ENCODE peak calls at places on chromosomes 5 and 9, in six cellular contexts. J is GM12878, Y is gastrocnemius medialis, O is upper lobe of right lung, D is lower lobe of right lung, Z is Caco-2. H is an unnamed sample. For H3K36me3, the result is how much of the 10 kb centered on the place peaks cover.

GRCh38 chr9:103731541-103731940 is 362.6 kb upstream of the SMC2 start:
- DNase-seq in J (no peak), Y (no peak), O (no peak), D (no peak), Z (no peak), H (no peak)

GRCh38 chr5:51386916-51387853 is 3.9 kb downstream of the ISL1 start:
- DNase-seq in J (no peak), Y (no peak), O (no peak), D (no peak), Z (no peak), H (no peak)

GRCh38 chr5:141330299-141331080 is at the start of gene PCDHGA1:
- DNase-seq in J (no peak), Y (no peak), O (no peak), D (no peak), Z (no peak), H (no peak)

GRCh38 chr5:162209005-162209605 is 141.5 kb downstream of the GABRG2 start:
- DNase-seq in J (peak), Y (no peak), O (no peak), D (no peak), Z (peak), H (no peak)

GRCh38 chr5:157816682-157817268 is 42.2 kb downstream of the CLINT1 start:
- DNase-seq in J (no peak), Y (no peak), O (no peak), D (no peak), Z (no peak), H (no peak)

GRCh38 chr9:38697901-38698300 is 22.0 kb downstream of the FAM240B start:
- DNase-seq in J (no peak), Y (no peak), O (no peak), D (no peak), Z (no peak), H (no peak)

GRCh38 chr9:89408628-89409101 is 89.2 kb downstream of the SEMA4D start:
- DNase-seq in J (no peak), Y (no peak), O (no peak), D (no peak), Z (no peak), H (peak)

GRCh38 chr5:180251141-180251540 is 40.7 kb downstream of the MAPK9 start:
- DNase-seq in J (no peak), Y (no peak), O (no peak), D (no peak), Z (no peak), H (no peak)

GRCh38 chr9:79428422-79428821 is 143.3 kb upstream of the TLE4 start:
- DNase-seq in J (no peak), Y (no peak), O (no peak), D (no peak), Z (no peak), H (no peak)

GRCh38 chr5:138900281-138900965 is 25.3 kb upstream of the LRRTM2 start:
- DNase-seq in J (no peak), Y (no peak), O (no peak), D (no peak), Z (no peak), H (no peak)

GRCh38 chr5:142000709-142001484 is 11.9 kb downstream of the GNPDA1 start:
- DNase-seq in J (no peak), Y (no peak), O (no peak), D (no peak), Z (no peak), H (no peak)

GRCh38 chr9:85319946-85320345 is 421.8 kb downstream of the AGTPBP1 start:
- DNase-seq in J (no peak), Y (no peak), O (no peak), D (no peak), Z (no peak), H (no peak)

GRCh38 chr5:90941002-90941720 is 382.6 kb downstream of the ADGRV1 start:
- DNase-seq in J (no peak), Y (no peak), O (no peak), D (no peak), Z (no peak), H (no peak)

GRCh38 chr9:6931913-6932312 is 174.1 kb downstream of the KDM4C start:
- DNase-seq in J (no peak), Y (peak), O (no peak), D (no peak), Z (no peak), H (no peak)

GRCh38 chr9:117293199-117294114 is 121.4 kb downstream of the ASTN2 start:
- DNase-seq in J (no peak), Y (no peak), O (no peak), D (no peak), Z (no peak), H (no peak)

GRCh38 chr5:172380261-172380991 is 73.9 kb downstream of the SH3PXD2B start:
- DNase-seq in J (no peak), Y (no peak), O (no peak), D (no peak), Z (peak), H (no peak)

GRCh38 chr5:105754056-105754455 is 1916.7 kb downstream of the EFNA5 start:
- DNase-seq in J (no peak), Y (no peak), O (no peak), D (no peak), Z (no peak), H (no peak)

GRCh38 chr9:113875917-113876805 is at the start of gene ZNF618:
- DNase-seq in J (no peak), Y (no peak), O (peak), D (peak), Z (no peak), H (peak)

GRCh38 chr5:148768801-148769415 is 57.5 kb upstream of the ADRB2 start:
- DNase-seq in J (no peak), Y (no peak), O (no peak), D (no peak), Z (no peak), H (no peak)

GRCh38 chr9:132768932-132769894 is 98.9 kb downstream of the GTF3C4 start:
- DNase-seq in J (peak), Y (peak), O (peak), D (peak), Z (peak), H (peak)

GRCh38 chr9:109107402-109108240 is 12.1 kb downstream of the TMEM245 start:
- DNase-seq in J (no peak), Y (no peak), O (no peak), D (no peak), Z (no peak), H (no peak)

GRCh38 chr5:6423327-6424109 is 25.1 kb upstream of the UBE2QL1 start:
- DNase-seq in J (no peak), Y (peak), O (no peak), D (no peak), Z (no peak), H (no peak)

GRCh38 chr9:27572918-27573698 is at the start of gene C9orf72:
- DNase-seq in J (no peak), Y (peak), O (peak), D (peak), Z (peak), H (peak)

GRCh38 chr9:21031818-21032203 is 371 bp upstream of the HACD4 start:
- DNase-seq in J (no peak), Y (no peak), O (no peak), D (no peak), Z (no peak), H (no peak)

GRCh38 chr9:117622347-117622746 is 81.9 kb upstream of the TLR4 start:
- DNase-seq in J (no peak), Y (no peak), O (no peak), D (no peak), Z (no peak), H (no peak)

GRCh38 chr9:107105784-107106183 is 177.3 kb upstream of the RAD23B start:
- DNase-seq in J (no peak), Y (no peak), O (no peak), D (no peak), Z (no peak), H (no peak)

GRCh38 chr5:138032028-138032571 is 779 bp downstream of the FAM13B start:
- DNase-seq in J (peak), Y (peak), O (peak), D (peak), Z (no peak), H (peak)

GRCh38 chr9:124302921-124303320 is 45.2 kb downstream of the NEK6 start:
- DNase-seq in J (no peak), Y (no peak), O (no peak), D (no peak), Z (no peak), H (no peak)

DNA sequence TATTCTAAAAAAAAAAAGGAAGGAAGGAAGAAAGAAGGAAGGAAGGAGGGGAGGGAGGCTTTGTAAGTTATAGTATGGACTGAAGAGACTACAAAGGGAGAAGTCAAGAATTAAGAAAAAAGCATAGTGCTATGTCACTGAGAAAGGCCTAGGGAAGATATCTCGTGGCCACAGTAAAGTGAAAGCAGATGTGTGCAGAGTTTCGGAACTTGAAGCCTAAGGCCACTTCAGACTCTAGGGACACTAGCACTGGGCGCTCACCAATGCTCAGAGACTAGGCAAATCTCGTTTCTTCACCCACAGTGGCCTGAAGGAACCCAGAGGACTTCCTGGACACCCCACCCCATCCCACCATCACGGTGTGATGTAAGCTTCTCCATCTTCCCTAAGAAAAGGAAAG is 181.4 kb upstream of the TRPM3 start:
- DNase-seq in J (no peak), Y (no peak), O (no peak), D (no peak), Z (no peak), H (no peak)
- H3K4me3 ChIP-seq in J (no peak), Y (no peak), O (no peak), D (no peak), Z (no peak), H (no peak)

GRCh38 chr9:34994429-34995287 is 5.1 kb downstream of the DNAJB5 start:
- DNase-seq in J (no peak), Y (peak), O (no peak), D (no peak), Z (peak), H (no peak)
- TF ChIP-seq CTCF in J (peak), Y (peak), O (peak), D (peak), Z (peak), H (peak)

GRCh38 chr5:150692276-150692675 is 8.6 kb downstream of the RBM22 start:
- DNase-seq in J (no peak), Y (no peak), O (no peak), D (no peak), Z (no peak), H (no peak)
- H3K36me3 ChIP-seq in J (under half), Y (under half), O (half or more), D (half or more), Z (under half), H (under half)

GRCh38 chr9:5111696-5112095 is 73.7 kb downstream of the INSL6 start:
- DNase-seq in J (no peak), Y (no peak), O (peak), D (no peak), Z (no peak), H (peak)

GRCh38 chr9:5112109-5112592 is 73.3 kb downstream of the INSL6 start:
- DNase-seq in J (no peak), Y (no peak), O (peak), D (no peak), Z (no peak), H (peak)

GRCh38 chr9:5113523-5113922 is 71.9 kb downstream of the INSL6 start:
- DNase-seq in J (no peak), Y (peak), O (no peak), D (no peak), Z (no peak), H (peak)

GRCh38 chr9:5112646-5113045 is 72.8 kb downstream of the INSL6 start:
- DNase-seq in J (no peak), Y (no peak), O (no peak), D (no peak), Z (no peak), H (peak)

DNA sequence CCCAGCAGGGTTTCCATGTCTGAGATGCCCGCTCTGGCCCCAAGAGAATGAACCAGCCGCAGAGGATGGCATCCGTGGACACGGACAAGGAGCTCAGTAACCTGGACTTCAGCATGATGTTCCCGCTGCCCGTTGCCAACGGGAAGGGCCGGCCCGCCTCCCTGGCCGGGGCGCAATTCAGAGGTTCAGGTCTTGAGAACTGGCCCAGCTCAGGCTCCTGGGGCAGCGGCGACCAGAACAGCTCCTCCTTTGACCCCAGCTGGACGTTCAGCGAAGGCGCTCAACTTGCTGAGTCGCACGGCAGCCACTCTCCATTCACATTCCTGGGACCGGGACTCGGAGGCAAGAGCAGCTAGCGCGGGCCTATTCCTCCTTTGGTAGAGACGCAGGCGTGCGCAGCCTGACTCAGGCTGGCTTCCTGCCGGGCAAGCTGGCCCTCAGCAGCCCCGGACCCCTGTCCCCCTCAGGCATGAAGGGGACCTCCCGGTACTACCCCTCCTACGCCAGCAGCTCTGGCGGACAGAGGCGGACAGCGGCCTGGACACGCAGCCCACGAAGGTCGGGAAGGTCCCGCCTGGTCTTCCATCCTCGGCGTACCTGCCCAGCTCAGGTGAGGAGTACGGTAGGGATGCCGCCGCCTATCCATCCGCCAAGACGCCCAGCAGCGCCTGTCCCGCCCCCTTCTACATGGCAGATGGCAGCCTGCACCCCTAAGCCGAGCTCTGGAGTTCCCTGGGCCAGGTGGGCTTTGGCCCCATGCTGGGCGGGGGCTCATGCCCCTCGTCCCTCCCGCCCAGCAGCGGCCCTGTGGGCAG is 74.4 kb downstream of the INSL6 start:
- DNase-seq in J (no peak), Y (no peak), O (peak), D (no peak), Z (no peak), H (no peak)
- H3K4me3 ChIP-seq in J (no peak), Y (no peak), O (no peak), D (no peak), Z (no peak), H (no peak)

GRCh38 chr5:153135416-153135815 is 355.1 kb upstream of the GRIA1 start:
- DNase-seq in J (no peak), Y (no peak), O (no peak), D (no peak), Z (no peak), H (no peak)
- TF ChIP-seq CTCF in J (no peak), Y (no peak), O (no peak), D (no peak), Z (no peak), H (no peak)

GRCh38 chr5:95487880-95488279 is 66.9 kb downstream of the SKIC3 start:
- DNase-seq in J (no peak), Y (no peak), O (no peak), D (no peak), Z (no peak), H (no peak)
- H3K36me3 ChIP-seq in J (under half), Y (under half), O (half or more), D (half or more), Z (under half), H (under half)

GRCh38 chr9:136596630-136597031 is 50.8 kb upstream of the NOTCH1 start:
- DNase-seq in J (no peak), Y (no peak), O (no peak), D (no peak), Z (no peak), H (no peak)

GRCh38 chr9:136596219-136596616 is 50.4 kb upstream of the NOTCH1 start:
- DNase-seq in J (no peak), Y (no peak), O (no peak), D (no peak), Z (no peak), H (no peak)

GRCh38 chr9:136599074-136599531 is 53.3 kb upstream of the NOTCH1 start:
- DNase-seq in J (no peak), Y (no peak), O (no peak), D (no peak), Z (no peak), H (no peak)

GRCh38 chr9:136597141-136597885 is 51.5 kb upstream of the NOTCH1 start:
- DNase-seq in J (no peak), Y (no peak), O (no peak), D (no peak), Z (no peak), H (no peak)

DNA sequence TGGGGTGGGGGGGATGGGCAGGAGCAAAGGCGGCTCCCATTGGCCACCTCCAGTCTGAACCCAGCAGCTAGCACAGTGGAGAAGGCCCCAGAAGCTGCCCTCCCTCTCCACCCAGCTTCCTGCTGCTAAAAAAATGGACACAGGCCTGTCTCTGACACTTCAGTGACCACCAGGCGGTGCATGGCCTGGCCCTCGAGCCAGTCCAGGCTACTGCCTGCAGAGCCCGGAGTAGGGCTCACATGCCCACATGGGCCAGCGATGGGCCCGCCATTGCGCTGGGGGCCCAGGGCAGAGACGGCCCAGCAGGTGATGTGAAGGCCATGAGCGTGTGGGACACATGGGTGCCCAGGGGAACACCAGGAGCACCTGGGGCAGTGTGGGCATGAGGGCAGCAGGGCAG is 52.1 kb upstream of the NOTCH1 start:
- DNase-seq in J (no peak), Y (no peak), O (no peak), D (no peak), Z (no peak), H (no peak)
- H3K4me3 ChIP-seq in J (no peak), Y (no peak), O (no peak), D (no peak), Z (no peak), H (no peak)

GRCh38 chr5:104778-105296 is 12.9 kb downstream of the PLEKHG4B start:
- DNase-seq in J (no peak), Y (no peak), O (no peak), D (no peak), Z (no peak), H (no peak)

GRCh38 chr5:107526-107925 is 15.6 kb downstream of the PLEKHG4B start:
- DNase-seq in J (no peak), Y (no peak), O (no peak), D (no peak), Z (no peak), H (no peak)

GRCh38 chr5:105504-106080 is 13.6 kb downstream of the PLEKHG4B start:
- DNase-seq in J (no peak), Y (no peak), O (no peak), D (no peak), Z (no peak), H (no peak)

GRCh38 chr5:109826-110225 is 17.9 kb downstream of the PLEKHG4B start:
- DNase-seq in J (no peak), Y (no peak), O (no peak), D (no peak), Z (no peak), H (no peak)

DNA sequence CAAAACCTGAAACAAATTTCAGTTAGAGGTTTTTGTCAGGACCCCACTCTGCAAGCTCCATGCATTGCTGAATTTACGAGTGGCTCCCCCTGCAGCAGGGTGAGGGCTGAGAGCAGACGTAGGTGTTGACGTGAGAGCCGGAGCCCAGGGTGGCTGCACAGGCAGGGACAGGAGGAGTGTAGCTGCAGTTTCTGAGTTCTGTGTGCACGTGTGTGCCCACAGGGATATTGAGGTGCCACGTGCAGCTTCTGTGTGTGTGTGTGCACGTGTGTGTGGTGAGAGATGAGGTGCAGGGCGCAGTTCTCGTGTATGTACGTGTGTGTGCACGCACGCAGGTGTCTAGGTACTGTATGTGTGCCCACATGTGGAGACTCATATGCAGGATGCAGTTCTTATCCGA is 14.6 kb downstream of the PLEKHG4B start:
- DNase-seq in J (no peak), Y (no peak), O (no peak), D (no peak), Z (no peak), H (no peak)
- TF ChIP-seq CTCF in J (no peak), Y (no peak), O (no peak), D (no peak), Z (no peak), H (no peak)

DNA sequence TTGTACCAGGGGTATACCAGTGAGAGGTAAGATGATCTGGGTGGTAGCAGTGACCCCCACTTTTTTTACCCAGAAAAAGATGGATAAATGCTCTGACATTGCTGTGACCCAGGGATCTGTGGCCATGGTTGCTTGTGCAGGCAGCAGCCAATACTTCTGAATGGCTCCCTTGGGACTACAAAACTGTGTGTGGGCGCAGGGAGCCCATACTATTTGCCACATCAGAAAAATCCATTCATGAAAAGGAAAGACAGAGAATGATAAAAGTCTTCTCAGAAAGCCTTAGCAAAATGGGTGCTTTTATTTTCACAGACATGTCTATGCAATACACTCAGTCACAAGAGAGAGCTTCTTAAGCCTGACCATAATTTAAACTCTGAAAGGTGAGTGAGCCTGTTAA is 37.3 kb upstream of the ALDOB start:
- DNase-seq in J (no peak), Y (no peak), O (no peak), D (no peak), Z (no peak), H (no peak)
- H3K36me3 ChIP-seq in J (under half), Y (under half), O (under half), D (under half), Z (under half), H (under half)